ENCODE peak calls at places on chromosomes 13 and 19, in five cellular contexts. One of them, this sample, is unnamed.

GRCh38 chr13:24097064-24097463 is 63.5 kb upstream of the SPATA13 start:
- ATAC-seq in Right ventricle myocardium inferior: no peak
- ATAC-seq in activated naive CD8-positive, alpha-beta T cell treated with anti-CD3 and anti-CD28 coated beads, Interleukin-2, amount 50 U/mL, for 24 hours: peak
- ATAC-seq in T-cell: no peak
- ATAC-seq in HCT116: no peak
- ATAC-seq in this sample: peak

GRCh38 chr13:65353951-65354350 is 1876.2 kb downstream of the PCDH9 start:
- ATAC-seq in Right ventricle myocardium inferior: no peak
- ATAC-seq in activated naive CD8-positive, alpha-beta T cell treated with anti-CD3 and anti-CD28 coated beads, Interleukin-2, amount 50 U/mL, for 24 hours: no peak
- ATAC-seq in T-cell: no peak
- ATAC-seq in HCT116: no peak
- ATAC-seq in this sample: no peak

GRCh38 chr13:46894534-46894906 is 2.3 kb downstream of the HTR2A start:
- ATAC-seq in Right ventricle myocardium inferior: peak
- ATAC-seq in activated naive CD8-positive, alpha-beta T cell treated with anti-CD3 and anti-CD28 coated beads, Interleukin-2, amount 50 U/mL, for 24 hours: peak
- ATAC-seq in T-cell: no peak
- ATAC-seq in HCT116: no peak
- ATAC-seq in this sample: peak

GRCh38 chr13:36344173-36344572 is 2.0 kb downstream of the SPART start:
- ATAC-seq in Right ventricle myocardium inferior: no peak
- ATAC-seq in activated naive CD8-positive, alpha-beta T cell treated with anti-CD3 and anti-CD28 coated beads, Interleukin-2, amount 50 U/mL, for 24 hours: no peak
- ATAC-seq in T-cell: no peak
- ATAC-seq in HCT116: no peak
- ATAC-seq in this sample: no peak

GRCh38 chr13:38348890-38349289 is 761 bp upstream of the UFM1 start:
- ATAC-seq in Right ventricle myocardium inferior: no peak
- ATAC-seq in activated naive CD8-positive, alpha-beta T cell treated with anti-CD3 and anti-CD28 coated beads, Interleukin-2, amount 50 U/mL, for 24 hours: peak
- ATAC-seq in T-cell: no peak
- ATAC-seq in HCT116: peak
- ATAC-seq in this sample: peak

GRCh38 chr19:29545866-29546582 is 20.2 kb downstream of the VSTM2B start:
- ATAC-seq in Right ventricle myocardium inferior: no peak
- ATAC-seq in activated naive CD8-positive, alpha-beta T cell treated with anti-CD3 and anti-CD28 coated beads, Interleukin-2, amount 50 U/mL, for 24 hours: no peak
- ATAC-seq in T-cell: no peak
- ATAC-seq in HCT116: no peak
- ATAC-seq in this sample: no peak

GRCh38 chr19:1052349-1052967 is 12.6 kb downstream of the ABCA7 start:
- ATAC-seq in Right ventricle myocardium inferior: no peak
- ATAC-seq in activated naive CD8-positive, alpha-beta T cell treated with anti-CD3 and anti-CD28 coated beads, Interleukin-2, amount 50 U/mL, for 24 hours: no peak
- ATAC-seq in T-cell: no peak
- ATAC-seq in HCT116: no peak
- ATAC-seq in this sample: no peak

GRCh38 chr13:110405597-110406450 is 98.7 kb downstream of the COL4A2 start:
- ATAC-seq in Right ventricle myocardium inferior: peak
- ATAC-seq in activated naive CD8-positive, alpha-beta T cell treated with anti-CD3 and anti-CD28 coated beads, Interleukin-2, amount 50 U/mL, for 24 hours: peak
- ATAC-seq in T-cell: no peak
- ATAC-seq in HCT116: no peak
- ATAC-seq in this sample: peak

GRCh38 chr13:99009987-99010551 is 32.2 kb upstream of the DOCK9 start:
- ATAC-seq in Right ventricle myocardium inferior: no peak
- ATAC-seq in activated naive CD8-positive, alpha-beta T cell treated with anti-CD3 and anti-CD28 coated beads, Interleukin-2, amount 50 U/mL, for 24 hours: no peak
- ATAC-seq in T-cell: no peak
- ATAC-seq in HCT116: no peak
- ATAC-seq in this sample: no peak

GRCh38 chr19:38551450-38551813 is 66.3 kb downstream of the MAP4K1 start:
- ATAC-seq in Right ventricle myocardium inferior: no peak
- ATAC-seq in activated naive CD8-positive, alpha-beta T cell treated with anti-CD3 and anti-CD28 coated beads, Interleukin-2, amount 50 U/mL, for 24 hours: peak
- ATAC-seq in T-cell: peak
- ATAC-seq in HCT116: no peak
- ATAC-seq in this sample: peak

GRCh38 chr19:4870025-4870700 is 2.7 kb upstream of the PLIN3 start:
- ATAC-seq in Right ventricle myocardium inferior: no peak
- ATAC-seq in activated naive CD8-positive, alpha-beta T cell treated with anti-CD3 and anti-CD28 coated beads, Interleukin-2, amount 50 U/mL, for 24 hours: peak
- ATAC-seq in T-cell: no peak
- ATAC-seq in HCT116: peak
- ATAC-seq in this sample: peak

GRCh38 chr19:17985037-17985818 is 18.3 kb downstream of the KCNN1 start:
- ATAC-seq in Right ventricle myocardium inferior: no peak
- ATAC-seq in activated naive CD8-positive, alpha-beta T cell treated with anti-CD3 and anti-CD28 coated beads, Interleukin-2, amount 50 U/mL, for 24 hours: peak
- ATAC-seq in T-cell: no peak
- ATAC-seq in HCT116: peak
- ATAC-seq in this sample: no peak

GRCh38 chr19:48819366-48819816 is 8.6 kb upstream of the BCAT2 start:
- ATAC-seq in Right ventricle myocardium inferior: peak
- ATAC-seq in activated naive CD8-positive, alpha-beta T cell treated with anti-CD3 and anti-CD28 coated beads, Interleukin-2, amount 50 U/mL, for 24 hours: no peak
- ATAC-seq in T-cell: no peak
- ATAC-seq in HCT116: peak
- ATAC-seq in this sample: no peak

GRCh38 chr13:111413407-111414187 is 93.2 kb downstream of the TEX29 start:
- ATAC-seq in Right ventricle myocardium inferior: no peak
- ATAC-seq in activated naive CD8-positive, alpha-beta T cell treated with anti-CD3 and anti-CD28 coated beads, Interleukin-2, amount 50 U/mL, for 24 hours: no peak
- ATAC-seq in T-cell: no peak
- ATAC-seq in HCT116: no peak
- ATAC-seq in this sample: no peak

GRCh38 chr13:20664304-20664703 is 39.2 kb upstream of the IL17D start:
- ATAC-seq in Right ventricle myocardium inferior: no peak
- ATAC-seq in activated naive CD8-positive, alpha-beta T cell treated with anti-CD3 and anti-CD28 coated beads, Interleukin-2, amount 50 U/mL, for 24 hours: no peak
- ATAC-seq in T-cell: no peak
- ATAC-seq in HCT116: no peak
- ATAC-seq in this sample: no peak